ENCODE peak calls at places on chromosomes 7 and 10, in eight cellular contexts. W, H, R, O, D, B, L and G are unnamed samples.

GRCh38 chr10:131691481-131692090 is 209.2 kb upstream of the PPP2R2D start:
- DNase-seq in L (no peak), W (no peak), R (no peak), D (no peak), H (no peak), B (no peak), O (no peak), G (no peak)

GRCh38 chr10:61971016-61971350 is 69.5 kb downstream of the ARID5B start:
- DNase-seq in W (no peak), B (no peak), R (no peak), L (no peak), H (no peak), D (no peak), O (no peak), G (no peak)

GRCh38 chr10:48724127-48724526 is 39.5 kb downstream of the WDFY4 start:
- DNase-seq in H (no peak), W (no peak), D (no peak), L (no peak), R (no peak), O (no peak), B (no peak), G (no peak)

GRCh38 chr10:114243661-114244060 is 4.6 kb downstream of the VWA2 start:
- DNase-seq in R (no peak), H (no peak), O (no peak), D (no peak), W (no peak), L (no peak), B (no peak), G (no peak)

GRCh38 chr10:4240641-4241197 is 455.7 kb upstream of the KLF6 start:
- DNase-seq in W (no peak), R (peak; percentile 19), O (peak; percentile 51), D (no peak), B (no peak), L (no peak), H (peak; percentile 87), G (peak; percentile 52)

GRCh38 chr7:75563171-75563570 is 71.1 kb downstream of the SPDYE5 start:
- DNase-seq in D (no peak), L (no peak), B (no peak), W (no peak), R (no peak), O (no peak), H (no peak), G (no peak)

GRCh38 chr10:102869290-102870198 is at the start of gene AS3MT:
- DNase-seq in D (peak; percentile 24), W (peak; percentile 6), L (no peak), O (peak; percentile 58), B (no peak), H (no peak), R (peak; percentile 11), G (peak; percentile 81)

GRCh38 chr10:133464582-133465031 is 10.9 kb downstream of the SCART1 start:
- DNase-seq in O (no peak), L (no peak), W (no peak), R (no peak), D (no peak), H (no peak), B (no peak), G (peak; percentile 6)

GRCh38 chr7:41538810-41539724 is 163.8 kb downstream of the INHBA start:
- DNase-seq in R (no peak), W (no peak), O (no peak), L (no peak), B (no peak), D (no peak), H (peak; percentile 32), G (no peak)

GRCh38 chr10:51358227-51358626 is 283.9 kb downstream of the PRKG1 start:
- DNase-seq in B (no peak), D (no peak), R (peak; percentile 6), H (no peak), O (no peak), L (no peak), W (no peak), G (no peak)

GRCh38 chr7:151925446-151926335 is 30.6 kb upstream of the GALNTL5 start:
- DNase-seq in B (no peak), R (no peak), L (no peak), H (no peak), O (no peak), W (no peak), D (peak; percentile 85), G (peak; percentile 25)

GRCh38 chr7:110534241-110534931 is 556.5 kb upstream of the LRRN3 start:
- DNase-seq in B (no peak), W (peak; percentile 4), R (peak; percentile 48), L (no peak), H (peak; percentile 14), D (peak; percentile 31), O (no peak), G (no peak)

GRCh38 chr7:100467638-100468373 is 3.7 kb upstream of the SPACDR start:
- DNase-seq in W (no peak), O (no peak), R (no peak), D (no peak), L (no peak), H (no peak), B (no peak), G (no peak)